ENCODE peak calls at places on chromosomes 13 and 19, in seven cellular contexts. E is activated naive CD4-positive, alpha-beta T cell; S is stimulated activated CD4-positive, alpha-beta T cell treated with anti-CD3 and anti-CD28 coated beads, Interleukin-12 subunit alpha, Interleukin-12 subunit beta, amount 100 ng/mL, for 48 hours; U is mesothelial cell of epicardium; Z is stimulated activated naive CD8-positive, alpha-beta T cell treated with anti-CD3 and anti-CD28 coated beads, Interleukin-15, Interleukin-2, amounts not matched to agents 100 U/mL and 50 U/mL, for 24 hours; A is PC-3; C is ELR. V is an unnamed sample.

GRCh38 chr13:48431987-48432615 is 19.2 kb upstream of the LPAR6 start:
- DNase-seq in S (no peak), A (no peak), U (no peak), E (no peak), C (peak), Z (no peak), V (no peak)

GRCh38 chr13:46235259-46235658 is 23.5 kb downstream of the LRRC63 start:
- DNase-seq in Z (no peak), E (no peak), S (no peak), A (no peak), U (no peak), C (no peak), V (no peak)

GRCh38 chr13:73060251-73061160 is 1.7 kb downstream of the KLF5 start:
- DNase-seq in S (no peak), C (peak), Z (peak), U (no peak), A (peak), E (no peak), V (no peak)

GRCh38 chr19:6006896-6007295 is 29.0 kb upstream of the RANBP3 start:
- DNase-seq in U (no peak), Z (no peak), E (no peak), C (no peak), A (no peak), S (no peak), V (no peak)

GRCh38 chr19:12733369-12733896 is 1.1 kb downstream of the TRIR start:
- DNase-seq in E (no peak), A (peak), C (peak), S (peak), Z (peak), U (no peak), V (no peak)

GRCh38 chr19:47243364-47243775 is 12.4 kb upstream of the BBC3 start:
- DNase-seq in E (no peak), U (no peak), S (no peak), C (no peak), Z (no peak), A (no peak), V (no peak)

GRCh38 chr19:41844601-41845000 is at the start of gene LYPD4:
- DNase-seq in Z (no peak), U (no peak), S (no peak), E (no peak), C (no peak), A (no peak), V (no peak)

GRCh38 chr19:49057636-49058234 is at the start of gene CGB7:
- DNase-seq in Z (peak), A (peak), C (peak), S (peak), U (no peak), E (no peak), V (no peak)

GRCh38 chr19:27736225-27736624 is 1476.7 kb downstream of the UQCRFS1 start:
- DNase-seq in C (no peak), E (no peak), Z (no peak), S (no peak), U (no peak), A (no peak), V (no peak)

GRCh38 chr19:49359851-49360845 is 2.1 kb downstream of the TEAD2 start:
- DNase-seq in Z (no peak), A (no peak), S (no peak), C (no peak), E (no peak), U (no peak), V (no peak)

GRCh38 chr13:100589178-100589725 is 663 bp upstream of the GGACT start:
- DNase-seq in A (no peak), S (no peak), Z (no peak), C (peak), E (no peak), U (no peak), V (no peak)